ENCODE peak calls at places on chromosomes 11 and 22, in six cellular contexts. H is ovary, Q is HCT116, B is Peyer's patch, O is lower leg skin, A is transverse colon. U is an unnamed sample.

GRCh38 chr11:133692371-133692770 is 152.9 kb downstream of the SPATA19 start:
- DNase-seq in A (no peak), H (no peak), B (no peak), O (no peak), Q (no peak), U (no peak)

GRCh38 chr22:49235463-49236300 is 592.0 kb downstream of the BRD1 start:
- DNase-seq in A (peak; percentile 19), H (no peak), Q (no peak), O (peak; percentile 68), B (no peak), U (no peak)

GRCh38 chr22:44373234-44373633 is 60.5 kb upstream of the SHISAL1 start:
- DNase-seq in H (no peak), A (no peak), Q (no peak), B (no peak), O (peak; percentile 70), U (no peak)

GRCh38 chr22:26389125-26389524 is 39.9 kb upstream of the ASPHD2 start:
- DNase-seq in O (no peak), B (no peak), H (no peak), Q (no peak), A (no peak), U (no peak)

GRCh38 chr11:63660972-63661371 is 10.2 kb downstream of the ATL3 start:
- DNase-seq in O (no peak), Q (no peak), H (no peak), A (no peak), B (no peak), U (no peak)

GRCh38 chr11:36364551-36364950 is 68.5 kb downstream of the PRR5L start:
- DNase-seq in Q (no peak), A (peak; percentile 57), H (no peak), O (no peak), B (no peak), U (no peak)

GRCh38 chr22:26474687-26475086 is 8.9 kb downstream of the HPS4 start:
- DNase-seq in O (no peak), B (no peak), A (no peak), H (no peak), Q (no peak), U (no peak)

GRCh38 chr11:40273192-40273732 is 1186.2 kb downstream of the LRRC4C start:
- DNase-seq in Q (no peak), O (no peak), A (no peak), H (no peak), B (no peak), U (no peak)

GRCh38 chr11:72970557-72971118 is 156.4 kb downstream of the ATG16L2 start:
- DNase-seq in Q (no peak), B (no peak), O (no peak), H (no peak), A (no peak), U (no peak)

GRCh38 chr11:36098046-36098445 is 154.2 kb downstream of the LDLRAD3 start:
- DNase-seq in A (no peak), B (no peak), H (no peak), O (no peak), Q (no peak), U (no peak)

GRCh38 chr11:62747475-62748160 is 6.3 kb downstream of the ZBTB3 start:
- DNase-seq in Q (no peak), O (no peak), A (no peak), B (no peak), H (no peak), U (no peak)

GRCh38 chr11:2806351-2807058 is 79.1 kb downstream of the CDKN1C start:
- DNase-seq in B (peak; percentile 42), O (peak; percentile 77), H (peak; percentile 46), A (peak; percentile 7), Q (no peak), U (no peak)

GRCh38 chr11:36237341-36237740 is 51.9 kb downstream of the COMMD9 start:
- DNase-seq in Q (no peak), H (no peak), A (no peak), B (no peak), O (no peak), U (no peak)

GRCh38 chr11:57515332-57516060 is at the start of gene SLC43A1:
- DNase-seq in A (peak; percentile 58), O (peak; percentile 95), Q (no peak), B (peak; percentile 67), H (peak; percentile 77), U (no peak)

GRCh38 chr11:93532285-93532789 is 10.9 kb downstream of the SMCO4 start:
- DNase-seq in Q (no peak), H (no peak), B (no peak), O (no peak), A (no peak), U (no peak)

GRCh38 chr11:110174645-110175310 is 81.6 kb downstream of the ZC3H12C start:
- DNase-seq in O (no peak), A (no peak), H (no peak), B (no peak), Q (no peak), U (no peak)

GRCh38 chr22:27723150-27723549 is 78.4 kb downstream of the MN1 start:
- DNase-seq in O (no peak), A (no peak), H (no peak), Q (no peak), B (no peak), U (no peak)

GRCh38 chr22:29817724-29818123 is 20.4 kb downstream of the ASCC2 start:
- DNase-seq in O (no peak), A (no peak), H (no peak), B (no peak), Q (no peak), U (no peak)

GRCh38 chr22:29821790-29822130 is 16.3 kb downstream of the ASCC2 start:
- DNase-seq in A (no peak), H (no peak), Q (no peak), B (no peak), O (no peak), U (no peak)

GRCh38 chr22:29816980-29817379 is 21.1 kb downstream of the ASCC2 start:
- DNase-seq in H (no peak), A (no peak), B (no peak), Q (no peak), O (no peak), U (no peak)

GRCh38 chr22:29824677-29825076 is 13.4 kb downstream of the ASCC2 start:
- DNase-seq in B (no peak), Q (no peak), A (no peak), O (peak; percentile 93), H (no peak), U (no peak)

GRCh38 chr22:29820941-29821789 is 16.9 kb downstream of the ASCC2 start:
- DNase-seq in B (peak; percentile 93), H (no peak), O (peak; percentile 92), A (peak; percentile 87), Q (peak; percentile 49), U (no peak)
- TF ChIP-seq POLR2A in B (no peak), H (no peak), O (no peak), A (no peak), Q (no peak), U (no peak)

DNA sequence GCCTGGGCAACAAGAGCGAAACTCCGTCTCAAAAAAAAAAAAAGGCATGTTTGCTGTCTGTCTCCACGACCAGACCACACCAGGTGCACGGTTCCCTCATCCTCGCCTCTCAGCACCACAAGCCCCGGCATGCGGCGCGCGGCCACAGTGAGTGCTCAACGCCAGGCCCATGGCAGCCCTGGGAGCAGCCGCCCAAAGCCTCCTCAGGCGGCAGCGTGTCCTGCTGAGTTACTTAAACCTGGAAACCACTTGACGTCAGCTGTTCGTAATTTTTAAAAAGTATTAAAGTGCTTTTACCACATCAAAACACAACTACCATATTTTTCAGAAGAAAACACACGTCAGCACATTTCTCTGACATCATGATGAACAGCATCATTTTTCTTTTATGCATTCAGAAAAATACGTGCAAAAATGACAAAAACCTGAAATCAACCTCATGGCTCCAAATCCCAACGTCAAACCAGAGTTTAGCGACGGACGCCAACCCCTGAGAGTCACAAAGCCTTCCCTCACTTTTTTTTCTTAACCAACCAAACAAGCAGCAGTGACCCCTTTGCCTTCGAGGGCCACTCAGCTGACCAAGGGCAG is 2.1 kb downstream of the DEAF1 start:
- DNase-seq in H (no peak), B (no peak), Q (no peak), A (no peak), O (no peak), U (no peak)
- H3K4me3 ChIP-seq in H (no peak overlapping the region), B (no peak overlapping the region), Q (no peak overlapping the region), A (no peak overlapping the region), O (no peak overlapping the region), U (peak overlapping the region; percentile 74)

GRCh38 chr11:81975261-81975900 is 758.3 kb downstream of the FAM181B start:
- DNase-seq in B (no peak), H (no peak), O (no peak), Q (no peak), A (no peak), U (no peak)

DNA sequence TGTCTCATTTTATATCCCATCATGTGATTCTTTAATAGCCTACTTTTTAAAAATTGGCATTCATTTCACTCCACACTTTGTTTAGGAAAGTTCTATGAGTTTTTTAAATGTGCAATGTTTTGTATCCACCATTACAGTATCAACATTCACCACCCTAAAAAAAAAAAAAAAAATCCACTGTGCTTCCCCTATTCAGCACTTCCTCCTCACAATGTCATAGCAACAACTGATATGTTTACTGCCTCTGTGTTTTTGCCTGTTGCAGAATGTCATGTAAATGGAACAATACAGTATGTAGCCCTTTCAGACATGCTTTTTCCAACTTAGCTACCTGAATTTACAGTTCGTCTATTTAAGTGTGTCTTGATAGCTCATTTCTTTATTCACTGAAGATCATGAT is 754.2 kb downstream of the FAM181B start:
- DNase-seq in A (no peak), O (no peak), H (no peak), Q (no peak), B (no peak), U (no peak)
- TF ChIP-seq CTCF in A (no peak), O (no peak), H (no peak), Q (no peak), B (no peak), U (no peak)

GRCh38 chr22:41914611-41915034 is 251 bp downstream of the SHISA8 start:
- DNase-seq in H (no peak), B (no peak), Q (no peak), A (no peak), O (no peak), U (no peak)

GRCh38 chr22:41913842-41914534 is 886 bp downstream of the SHISA8 start:
- DNase-seq in H (no peak), O (no peak), B (no peak), A (no peak), Q (no peak), U (no peak)

GRCh38 chr22:41916745-41917358 is 2.0 kb upstream of the SHISA8 start:
- DNase-seq in Q (no peak), O (no peak), A (no peak), B (no peak), H (no peak), U (no peak)

GRCh38 chr22:41915783-41916493 is 1.1 kb upstream of the SHISA8 start:
- DNase-seq in H (no peak), B (no peak), Q (no peak), O (no peak), A (no peak), U (no peak)

DNA sequence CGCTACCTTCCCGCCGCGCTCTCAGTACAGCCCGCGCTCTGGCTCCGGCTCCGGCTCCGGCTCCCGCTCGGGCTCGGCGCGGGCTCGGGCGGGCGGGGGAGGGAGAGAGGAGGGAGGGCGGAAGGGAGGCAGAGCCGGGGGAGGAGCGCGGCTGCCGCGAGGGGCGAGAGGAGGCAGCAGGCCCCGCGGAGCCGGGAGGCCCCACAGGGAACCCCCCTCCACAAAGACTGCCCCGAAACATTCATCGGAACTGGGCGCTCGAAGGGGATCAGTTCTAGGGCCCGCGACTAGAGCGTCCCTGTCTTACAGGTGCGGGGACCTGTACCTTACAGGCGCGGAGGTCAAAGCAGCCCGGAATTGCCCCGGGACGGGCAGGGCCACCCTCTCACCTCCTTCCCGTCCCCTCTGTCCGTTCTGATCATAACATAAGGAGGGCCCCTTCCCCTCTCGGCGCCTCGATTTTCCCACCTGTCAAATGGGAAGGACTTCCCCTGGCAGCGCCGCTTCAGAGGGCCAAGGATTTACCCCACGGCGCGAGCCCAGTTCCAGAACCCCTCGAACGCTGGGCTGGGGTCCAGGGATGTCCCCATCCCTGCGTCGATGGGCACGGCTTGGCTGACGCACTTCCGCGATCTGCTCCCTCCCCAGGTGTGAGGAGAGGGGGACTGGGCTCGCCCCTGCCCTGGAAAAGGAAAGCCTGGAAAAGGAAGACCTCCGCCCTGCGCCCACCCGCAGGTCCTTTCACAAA is at the start of gene SHISA8:
- DNase-seq in B (peak; percentile 73), Q (no peak), O (no peak), A (peak; percentile 64), H (peak; percentile 65), U (no peak)
- TF ChIP-seq POLR2A in B (no peak), Q (no peak), O (no peak), A (no peak), H (no peak), U (no peak)